ENCODE peak calls at places on chromosomes 13 and 19, in four cellular contexts. V, A, S and Z are unnamed samples.

GRCh38 chr13:113970810-113971470 is 2.9 kb downstream of the C13orf46 start:
- DNase-seq in S (peak; percentile 68), V (peak; percentile 87), A (peak; percentile 47), Z (peak; percentile 65)

GRCh38 chr13:93794197-93794885 is 567.7 kb downstream of the GPC6 start:
- DNase-seq in V (no peak), S (no peak), A (no peak), Z (no peak)

GRCh38 chr19:54035215-54036178 is 28.2 kb downstream of the VSTM1 start:
- DNase-seq in S (no peak), A (no peak), V (no peak), Z (no peak)

GRCh38 chr19:45172173-45172572 is 5.9 kb downstream of the TRAPPC6A start:
- DNase-seq in V (peak; percentile 82), S (no peak), A (no peak), Z (no peak)

GRCh38 chr13:97648881-97649224 is 214.9 kb downstream of the RAP2A start:
- DNase-seq in S (no peak), V (no peak), A (no peak), Z (no peak)

GRCh38 chr13:49369876-49370275 is 74.0 kb downstream of the CAB39L start:
- DNase-seq in S (no peak), A (no peak), V (no peak), Z (no peak)

GRCh38 chr13:35086667-35087066 is 144.6 kb downstream of the NBEA start:
- DNase-seq in V (no peak), A (no peak), S (no peak), Z (no peak)

GRCh38 chr13:113762538-113762937 is 3.5 kb downstream of the TMEM255B start:
- DNase-seq in V (peak; percentile 28), S (no peak), A (no peak), Z (peak; percentile 39)

GRCh38 chr19:18657590-18658365 is 20.9 kb downstream of the KLHL26 start:
- DNase-seq in V (no peak), A (peak; percentile 90), S (peak; percentile 75), Z (peak; percentile 98)

GRCh38 chr13:31209172-31209818 is 9.5 kb downstream of the B3GLCT start:
- DNase-seq in V (no peak), A (peak; percentile 70), S (peak; percentile 69), Z (peak; percentile 42)

GRCh38 chr13:98706446-98707110 is 45.9 kb downstream of the SLC15A1 start:
- DNase-seq in S (no peak), A (no peak), V (no peak), Z (no peak)

GRCh38 chr13:30334663-30335386 is 27.5 kb upstream of the KATNAL1 start:
- DNase-seq in A (no peak), S (no peak), V (no peak), Z (no peak)

GRCh38 chr19:18745012-18745735 is 45.9 kb downstream of the COMP start:
- DNase-seq in S (no peak), A (peak; percentile 82), V (no peak), Z (no peak)

DNA sequence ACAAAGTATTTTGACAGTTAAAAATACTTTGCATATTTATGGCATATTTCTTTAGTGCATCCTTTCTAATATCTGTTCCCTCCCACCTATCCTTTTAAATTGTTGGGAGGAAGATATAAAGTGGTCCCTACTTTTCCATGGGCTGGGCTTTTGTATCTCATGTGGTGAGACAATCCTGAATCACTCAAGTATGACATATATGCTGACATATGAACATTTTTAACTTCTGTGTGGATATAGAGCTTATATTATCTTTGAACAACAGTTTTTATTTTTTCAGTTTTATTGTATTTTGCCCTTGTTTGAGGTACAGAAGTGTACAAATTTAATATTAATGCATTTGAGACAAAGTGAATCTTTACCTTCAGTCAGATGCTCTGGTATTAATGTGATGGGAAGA is 3.4 kb downstream of the ZMYM2 start:
- DNase-seq in V (no peak), A (no peak), S (no peak), Z (no peak)
- H3K4me3 ChIP-seq in V (no peak overlapping the region), A (no peak overlapping the region), S (no peak overlapping the region), Z (no peak overlapping the region)

DNA sequence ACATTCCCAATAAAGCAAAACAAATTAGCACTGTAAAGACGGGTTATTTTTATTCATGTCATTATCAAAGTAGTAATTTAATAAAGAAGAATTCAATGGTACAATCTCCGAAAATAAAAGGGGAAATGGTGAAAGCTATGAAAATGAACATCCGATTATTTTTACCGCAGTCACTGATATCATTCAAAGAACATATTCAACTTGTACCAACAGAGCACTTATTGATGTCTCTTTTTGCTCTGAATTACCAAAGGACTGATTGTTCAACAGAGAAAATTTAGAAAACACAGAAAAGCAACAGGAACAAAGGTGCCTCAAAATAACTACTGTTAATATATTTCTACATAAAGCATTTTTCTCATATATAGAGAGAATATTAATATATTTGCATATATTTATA is 119.4 kb downstream of the DIAPH3 start:
- DNase-seq in A (no peak), V (no peak), S (no peak), Z (no peak)
- H3K4me3 ChIP-seq in A (no peak overlapping the region), V (no peak overlapping the region), S (no peak overlapping the region), Z (no peak overlapping the region)

DNA sequence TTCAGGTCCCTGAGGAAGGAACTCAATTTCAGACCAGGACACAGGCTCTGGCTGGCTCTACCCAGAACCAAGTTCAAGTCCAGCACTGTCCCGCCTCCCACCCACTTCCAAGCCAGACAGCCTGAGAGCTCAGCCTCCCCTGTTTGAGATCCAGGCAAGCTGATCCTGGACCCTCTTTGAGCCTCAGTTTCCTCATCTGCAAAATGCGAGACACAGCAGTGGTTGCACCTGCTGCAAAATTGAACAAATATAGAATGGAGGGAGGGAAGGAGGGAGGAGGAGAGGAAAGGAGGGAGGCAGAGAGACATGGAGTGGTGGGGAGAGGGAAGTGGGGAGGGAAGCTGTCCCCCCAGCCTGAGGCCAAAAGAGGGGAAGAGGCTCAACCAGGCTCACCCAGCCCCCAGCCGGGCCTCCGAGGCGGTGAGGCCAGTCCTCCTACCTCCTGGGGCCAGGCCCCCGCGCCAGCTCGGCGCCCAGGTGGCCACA is 721 bp downstream of the TMEM221 start:
- DNase-seq in V (no peak), A (no peak), S (no peak), Z (no peak)
- H3K4me3 ChIP-seq in V (no peak overlapping the region), A (no peak overlapping the region), S (peak overlapping the region; percentile 63), Z (peak overlapping the region; percentile 51)

GRCh38 chr13:28819748-28820098 is 416 bp upstream of the MTUS2 start:
- DNase-seq in S (peak; percentile 69), V (no peak), A (no peak), Z (no peak)
- H3K4me3 ChIP-seq in S (peak overlapping the region; percentile 71), V (no peak overlapping the region), A (no peak overlapping the region), Z (peak overlapping the region; percentile 43)

DNA sequence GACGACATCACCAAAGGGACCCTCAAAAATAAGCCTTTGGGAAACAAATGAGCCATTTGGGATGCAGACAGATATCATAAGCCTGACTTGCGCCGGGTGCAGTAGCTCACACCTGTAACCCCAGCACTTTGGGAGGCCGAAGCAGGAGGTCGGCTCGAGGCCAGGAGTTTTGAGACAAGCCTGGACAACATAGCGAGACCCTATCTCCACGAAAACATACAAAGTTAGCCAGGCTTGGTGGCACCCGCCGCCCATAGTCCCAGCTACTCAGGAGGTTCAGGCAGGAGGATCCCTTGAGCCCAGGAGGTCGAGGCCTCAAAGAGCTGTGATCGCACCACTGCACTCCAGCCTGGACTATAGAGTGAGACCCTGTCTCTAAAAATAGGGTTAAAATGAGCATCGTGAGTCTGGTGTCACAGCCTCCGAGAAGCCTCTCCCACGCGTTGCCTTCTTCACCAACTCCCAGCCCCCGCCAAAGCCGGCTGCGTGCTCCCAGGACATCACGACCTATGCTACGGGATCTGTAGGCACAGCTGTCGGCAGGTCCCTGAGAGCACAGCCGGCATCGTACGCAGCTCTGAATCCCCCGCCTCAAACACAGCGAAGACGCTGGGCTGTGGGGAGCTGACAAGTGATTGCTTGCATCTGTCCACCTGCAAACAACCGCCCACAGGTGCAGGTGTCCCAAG is 1.6 kb downstream of the REXO1 start:
- DNase-seq in A (no peak), V (no peak), S (no peak), Z (no peak)
- H3K4me3 ChIP-seq in A (peak overlapping the region; percentile 66), V (no peak overlapping the region), S (peak overlapping the region; percentile 100), Z (peak overlapping the region; percentile 99)

GRCh38 chr13:41561179-41561578 is 103.8 kb downstream of the RGCC start:
- DNase-seq in A (no peak), S (no peak), V (no peak), Z (no peak)
- H3K4me3 ChIP-seq in A (no peak overlapping the region), S (no peak overlapping the region), V (no peak overlapping the region), Z (no peak overlapping the region)

GRCh38 chr19:11539495-11540365 is 1.1 kb downstream of the CNN1 start:
- DNase-seq in A (peak; percentile 73), S (peak; percentile 28), V (no peak), Z (peak; percentile 41)

GRCh38 chr19:11538232-11539036 is at the start of gene CNN1:
- DNase-seq in A (peak; percentile 94), S (peak; percentile 66), V (no peak), Z (peak; percentile 96)

GRCh38 chr19:11535792-11536595 is 2.7 kb upstream of the CNN1 start:
- DNase-seq in S (peak; percentile 92), V (peak; percentile 96), A (peak; percentile 94), Z (peak; percentile 87)

GRCh38 chr19:11530432-11530831 is 1.5 kb upstream of the ECSIT start:
- DNase-seq in V (peak; percentile 88), A (peak; percentile 77), S (peak; percentile 77), Z (peak; percentile 90)

DNA sequence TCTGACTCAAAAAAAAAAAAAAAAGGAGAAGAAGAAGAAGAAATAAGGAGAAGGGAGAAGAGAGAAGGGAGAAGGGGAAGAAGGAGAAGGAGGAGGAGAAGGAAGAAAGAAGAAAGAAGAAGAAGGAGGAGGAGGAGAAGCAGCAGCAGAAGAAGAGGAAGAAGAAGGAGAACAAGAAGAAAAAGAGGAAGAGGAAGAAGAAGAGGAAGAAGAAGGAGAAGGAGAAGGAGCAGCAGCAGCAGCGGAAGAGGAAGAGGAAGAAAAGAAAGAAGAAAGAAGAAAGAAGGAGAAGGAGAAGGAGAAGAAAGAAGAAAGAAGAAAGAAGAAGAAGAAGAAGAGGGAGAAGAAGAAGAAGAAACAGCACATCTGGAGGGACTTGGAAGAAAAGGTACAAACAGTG is 4.1 kb upstream of the CNN1 start:
- DNase-seq in V (no peak), A (no peak), S (no peak), Z (no peak)
- H3K4me3 ChIP-seq in V (no peak overlapping the region), A (no peak overlapping the region), S (no peak overlapping the region), Z (no peak overlapping the region)

GRCh38 chr19:8391274-8392016 is 1.3 kb downstream of the RAB11B start:
- DNase-seq in A (no peak), S (no peak), V (no peak), Z (no peak)
- H3K4me3 ChIP-seq in A (no peak overlapping the region), S (peak overlapping the region; percentile 96), V (no peak overlapping the region), Z (peak overlapping the region; percentile 92)